ENCODE peak calls at places on chromosomes 1 and 21, in ten cellular contexts. One of them, this sample, is unnamed.

GRCh38 chr1:226405411-226405988 is 2.4 kb downstream of the PARP1 start:
- DNase-seq in skeletal muscle cell: no peak
- DNase-seq in fibroblast of pulmonary artery: no peak
- DNase-seq in CD8-positive, alpha-beta memory T cell: no peak
- DNase-seq in AG08396: no peak
- DNase-seq in C1 segment of cervical spinal cord: no peak
- DNase-seq in stimulated activated CD4-positive, alpha-beta T cell treated with anti-CD3 and anti-CD28 coated beads, TNF-alpha, amount 100 ng/mL, for 24 hours: no peak
- DNase-seq in CD8-positive, alpha-beta T cell: no peak
- DNase-seq in non-pigmented ciliary epithelial cell: no peak
- DNase-seq in GM12892: no peak
- DNase-seq in this sample: no peak

GRCh38 chr21:45383111-45383614 is 21.8 kb upstream of the COL18A1 start:
- DNase-seq in AG08396: no peak
- DNase-seq in non-pigmented ciliary epithelial cell: no peak
- DNase-seq in stimulated activated CD4-positive, alpha-beta T cell treated with anti-CD3 and anti-CD28 coated beads, TNF-alpha, amount 100 ng/mL, for 24 hours: no peak
- DNase-seq in CD8-positive, alpha-beta T cell: no peak
- DNase-seq in CD8-positive, alpha-beta memory T cell: no peak
- DNase-seq in skeletal muscle cell: no peak
- DNase-seq in GM12892: no peak
- DNase-seq in fibroblast of pulmonary artery: no peak
- DNase-seq in C1 segment of cervical spinal cord: no peak
- DNase-seq in this sample: no peak

GRCh38 chr21:43349644-43350043 is 77.3 kb downstream of the SIK1 start:
- DNase-seq in C1 segment of cervical spinal cord: no peak
- DNase-seq in CD8-positive, alpha-beta memory T cell: no peak
- DNase-seq in skeletal muscle cell: no peak
- DNase-seq in CD8-positive, alpha-beta T cell: no peak
- DNase-seq in AG08396: no peak
- DNase-seq in GM12892: no peak
- DNase-seq in fibroblast of pulmonary artery: no peak
- DNase-seq in non-pigmented ciliary epithelial cell: no peak
- DNase-seq in stimulated activated CD4-positive, alpha-beta T cell treated with anti-CD3 and anti-CD28 coated beads, TNF-alpha, amount 100 ng/mL, for 24 hours: no peak
- DNase-seq in this sample: no peak

GRCh38 chr1:174550296-174550695 is 102.5 kb downstream of the GPR52 start:
- DNase-seq in AG08396: peak; percentile 3
- DNase-seq in CD8-positive, alpha-beta T cell: no peak
- DNase-seq in CD8-positive, alpha-beta memory T cell: no peak
- DNase-seq in non-pigmented ciliary epithelial cell: no peak
- DNase-seq in fibroblast of pulmonary artery: no peak
- DNase-seq in C1 segment of cervical spinal cord: no peak
- DNase-seq in skeletal muscle cell: no peak
- DNase-seq in stimulated activated CD4-positive, alpha-beta T cell treated with anti-CD3 and anti-CD28 coated beads, TNF-alpha, amount 100 ng/mL, for 24 hours: no peak
- DNase-seq in GM12892: no peak
- DNase-seq in this sample: no peak

GRCh38 chr1:115706774-115707425 is 61.6 kb downstream of the CASQ2 start:
- DNase-seq in stimulated activated CD4-positive, alpha-beta T cell treated with anti-CD3 and anti-CD28 coated beads, TNF-alpha, amount 100 ng/mL, for 24 hours: no peak
- DNase-seq in fibroblast of pulmonary artery: peak; percentile 77
- DNase-seq in CD8-positive, alpha-beta T cell: no peak
- DNase-seq in AG08396: peak; percentile 24
- DNase-seq in CD8-positive, alpha-beta memory T cell: no peak
- DNase-seq in skeletal muscle cell: peak; percentile 16
- DNase-seq in non-pigmented ciliary epithelial cell: peak; percentile 11
- DNase-seq in C1 segment of cervical spinal cord: no peak
- DNase-seq in GM12892: no peak
- DNase-seq in this sample: peak; percentile 35

GRCh38 chr1:220902916-220903315 is 23.7 kb downstream of the HLX start:
- DNase-seq in AG08396: peak; percentile 14
- DNase-seq in stimulated activated CD4-positive, alpha-beta T cell treated with anti-CD3 and anti-CD28 coated beads, TNF-alpha, amount 100 ng/mL, for 24 hours: no peak
- DNase-seq in CD8-positive, alpha-beta T cell: no peak
- DNase-seq in skeletal muscle cell: no peak
- DNase-seq in fibroblast of pulmonary artery: no peak
- DNase-seq in C1 segment of cervical spinal cord: no peak
- DNase-seq in CD8-positive, alpha-beta memory T cell: no peak
- DNase-seq in non-pigmented ciliary epithelial cell: no peak
- DNase-seq in GM12892: no peak
- DNase-seq in this sample: no peak

GRCh38 chr1:182917386-182917785 is 35.6 kb downstream of the SHCBP1L start:
- DNase-seq in fibroblast of pulmonary artery: no peak
- DNase-seq in AG08396: no peak
- DNase-seq in skeletal muscle cell: no peak
- DNase-seq in stimulated activated CD4-positive, alpha-beta T cell treated with anti-CD3 and anti-CD28 coated beads, TNF-alpha, amount 100 ng/mL, for 24 hours: no peak
- DNase-seq in C1 segment of cervical spinal cord: no peak
- DNase-seq in non-pigmented ciliary epithelial cell: no peak
- DNase-seq in CD8-positive, alpha-beta T cell: no peak
- DNase-seq in GM12892: no peak
- DNase-seq in CD8-positive, alpha-beta memory T cell: no peak
- DNase-seq in this sample: no peak

GRCh38 chr1:230130172-230130944 is 63.3 kb downstream of the GALNT2 start:
- DNase-seq in fibroblast of pulmonary artery: no peak
- DNase-seq in CD8-positive, alpha-beta memory T cell: no peak
- DNase-seq in AG08396: no peak
- DNase-seq in CD8-positive, alpha-beta T cell: no peak
- DNase-seq in skeletal muscle cell: no peak
- DNase-seq in C1 segment of cervical spinal cord: no peak
- DNase-seq in stimulated activated CD4-positive, alpha-beta T cell treated with anti-CD3 and anti-CD28 coated beads, TNF-alpha, amount 100 ng/mL, for 24 hours: no peak
- DNase-seq in non-pigmented ciliary epithelial cell: no peak
- DNase-seq in GM12892: no peak
- DNase-seq in this sample: no peak

GRCh38 chr1:17553970-17554369 is 14.5 kb downstream of the ARHGEF10L start:
- DNase-seq in fibroblast of pulmonary artery: peak; percentile 68
- DNase-seq in C1 segment of cervical spinal cord: no peak
- DNase-seq in AG08396: peak; percentile 79
- DNase-seq in CD8-positive, alpha-beta T cell: no peak
- DNase-seq in stimulated activated CD4-positive, alpha-beta T cell treated with anti-CD3 and anti-CD28 coated beads, TNF-alpha, amount 100 ng/mL, for 24 hours: no peak
- DNase-seq in GM12892: no peak
- DNase-seq in skeletal muscle cell: peak; percentile 51
- DNase-seq in CD8-positive, alpha-beta memory T cell: no peak
- DNase-seq in non-pigmented ciliary epithelial cell: no peak
- DNase-seq in this sample: no peak

GRCh38 chr1:15064217-15064929 is 89.2 kb upstream of the TMEM51 start:
- DNase-seq in skeletal muscle cell: no peak
- DNase-seq in C1 segment of cervical spinal cord: no peak
- DNase-seq in AG08396: no peak
- DNase-seq in CD8-positive, alpha-beta T cell: no peak
- DNase-seq in fibroblast of pulmonary artery: no peak
- DNase-seq in CD8-positive, alpha-beta memory T cell: no peak
- DNase-seq in non-pigmented ciliary epithelial cell: no peak
- DNase-seq in stimulated activated CD4-positive, alpha-beta T cell treated with anti-CD3 and anti-CD28 coated beads, TNF-alpha, amount 100 ng/mL, for 24 hours: no peak
- DNase-seq in GM12892: no peak
- DNase-seq in this sample: no peak

GRCh38 chr1:102891868-102892625 is 216.3 kb downstream of the COL11A1 start:
- DNase-seq in non-pigmented ciliary epithelial cell: peak; percentile 75
- DNase-seq in fibroblast of pulmonary artery: peak; percentile 87
- DNase-seq in AG08396: peak; percentile 3
- DNase-seq in GM12892: no peak
- DNase-seq in stimulated activated CD4-positive, alpha-beta T cell treated with anti-CD3 and anti-CD28 coated beads, TNF-alpha, amount 100 ng/mL, for 24 hours: no peak
- DNase-seq in C1 segment of cervical spinal cord: no peak
- DNase-seq in CD8-positive, alpha-beta T cell: no peak
- DNase-seq in CD8-positive, alpha-beta memory T cell: no peak
- DNase-seq in skeletal muscle cell: peak; percentile 51
- DNase-seq in this sample: no peak

GRCh38 chr1:62832276-62832675 is 48.3 kb downstream of the ATG4C start:
- DNase-seq in C1 segment of cervical spinal cord: peak; percentile 7
- DNase-seq in non-pigmented ciliary epithelial cell: no peak
- DNase-seq in GM12892: no peak
- DNase-seq in stimulated activated CD4-positive, alpha-beta T cell treated with anti-CD3 and anti-CD28 coated beads, TNF-alpha, amount 100 ng/mL, for 24 hours: no peak
- DNase-seq in fibroblast of pulmonary artery: no peak
- DNase-seq in CD8-positive, alpha-beta T cell: no peak
- DNase-seq in CD8-positive, alpha-beta memory T cell: no peak
- DNase-seq in AG08396: no peak
- DNase-seq in skeletal muscle cell: no peak
- DNase-seq in this sample: no peak

GRCh38 chr1:38360807-38361206 is 314.2 kb upstream of the POU3F1 start:
- DNase-seq in non-pigmented ciliary epithelial cell: no peak
- DNase-seq in GM12892: no peak
- DNase-seq in CD8-positive, alpha-beta T cell: no peak
- DNase-seq in skeletal muscle cell: no peak
- DNase-seq in AG08396: no peak
- DNase-seq in stimulated activated CD4-positive, alpha-beta T cell treated with anti-CD3 and anti-CD28 coated beads, TNF-alpha, amount 100 ng/mL, for 24 hours: no peak
- DNase-seq in C1 segment of cervical spinal cord: no peak
- DNase-seq in CD8-positive, alpha-beta memory T cell: no peak
- DNase-seq in fibroblast of pulmonary artery: no peak
- DNase-seq in this sample: no peak

GRCh38 chr1:32765561-32766327 is 51.4 kb downstream of the YARS1 start:
- DNase-seq in CD8-positive, alpha-beta T cell: no peak
- DNase-seq in GM12892: no peak
- DNase-seq in C1 segment of cervical spinal cord: no peak
- DNase-seq in CD8-positive, alpha-beta memory T cell: no peak
- DNase-seq in skeletal muscle cell: no peak
- DNase-seq in fibroblast of pulmonary artery: no peak
- DNase-seq in AG08396: no peak
- DNase-seq in stimulated activated CD4-positive, alpha-beta T cell treated with anti-CD3 and anti-CD28 coated beads, TNF-alpha, amount 100 ng/mL, for 24 hours: no peak
- DNase-seq in non-pigmented ciliary epithelial cell: no peak
- DNase-seq in this sample: no peak

GRCh38 chr1:22903113-22903512 is 69.6 kb downstream of the LACTBL1 start:
- DNase-seq in CD8-positive, alpha-beta memory T cell: no peak
- DNase-seq in CD8-positive, alpha-beta T cell: no peak
- DNase-seq in GM12892: no peak
- DNase-seq in C1 segment of cervical spinal cord: no peak
- DNase-seq in skeletal muscle cell: no peak
- DNase-seq in AG08396: peak; percentile 62
- DNase-seq in non-pigmented ciliary epithelial cell: no peak
- DNase-seq in fibroblast of pulmonary artery: peak; percentile 11
- DNase-seq in stimulated activated CD4-positive, alpha-beta T cell treated with anti-CD3 and anti-CD28 coated beads, TNF-alpha, amount 100 ng/mL, for 24 hours: no peak
- DNase-seq in this sample: no peak